ENCODE peak calls at places on chromosome 19, in seven cellular contexts. N is neuronal stem cell; S is CD8-positive, alpha-beta memory T cell; Y is Karpas-422; V is spleen; Q is ascending aorta; R is brain microvascular endothelial cell. A is an unnamed sample. For H3K27me3, the result is how much of the 10 kb centered on the place peaks cover.

GRCh38 chr19:8515317-8515716 is 1.4 kb upstream of the ZNF414 start:
- DNase-seq in Y (peak), V (peak), S (peak), Q (no peak), R (no peak), N (no peak), A (no peak)

GRCh38 chr19:38557205-38557799 is 60.5 kb downstream of the MAP4K1 start:
- DNase-seq in S (peak), V (peak), Q (no peak), N (no peak), Y (peak), R (no peak), A (no peak)

GRCh38 chr19:11061951-11062350 is 27.3 kb upstream of the LDLR start:
- DNase-seq in V (no peak), Y (no peak), N (no peak), Q (no peak), S (no peak), R (no peak), A (no peak)

GRCh38 chr19:42467437-42467760 is 24.7 kb upstream of the CXCL17 start:
- DNase-seq in Y (no peak), N (no peak), Q (no peak), R (no peak), V (no peak), S (no peak), A (no peak)

GRCh38 chr19:33749619-33750175 is 47.0 kb upstream of the KCTD15 start:
- DNase-seq in R (no peak), N (no peak), Q (no peak), V (no peak), S (no peak), Y (no peak), A (no peak)

GRCh38 chr19:3140667-3141038 is 4.8 kb downstream of the GNA15 start:
- DNase-seq in R (no peak), Q (no peak), N (no peak), S (no peak), Y (no peak), V (no peak), A (no peak)

GRCh38 chr19:39223703-39224279 is 19.7 kb upstream of the SYCN start:
- DNase-seq in Y (peak), V (no peak), S (no peak), N (peak), Q (no peak), R (peak), A (no peak)

GRCh38 chr19:4052993-4053422 is 13.7 kb downstream of the ZBTB7A start:
- DNase-seq in Y (no peak), R (no peak), S (no peak), V (no peak), Q (no peak), N (no peak), A (no peak)

GRCh38 chr19:37654833-37655688 is at the start of gene ZFP30:
- DNase-seq in S (peak), V (peak), Y (peak), N (peak), R (peak), Q (peak), A (peak)

GRCh38 chr19:55498246-55498645 is 10.0 kb downstream of the SSC5D start:
- DNase-seq in Q (no peak), N (no peak), V (no peak), S (no peak), R (no peak), Y (no peak), A (no peak)

GRCh38 chr19:7252364-7252763 is 41.9 kb downstream of the INSR start:
- DNase-seq in Y (no peak), Q (no peak), R (no peak), S (no peak), V (no peak), N (no peak), A (no peak)

GRCh38 chr19:19500975-19501644 is 14.2 kb downstream of the TSSK6 start:
- DNase-seq in R (no peak), Q (no peak), S (no peak), N (no peak), V (peak), Y (no peak), A (no peak)

GRCh38 chr19:44723952-44724319 is 24.6 kb upstream of the BCL3 start:
- DNase-seq in Y (peak), V (peak), S (peak), N (peak), Q (no peak), R (peak), A (peak)

GRCh38 chr19:55493052-55493649 is 4.9 kb downstream of the SSC5D start:
- DNase-seq in R (no peak), V (no peak), Q (no peak), S (no peak), N (no peak), Y (no peak), A (no peak)

GRCh38 chr19:16226878-16227836 is 29.4 kb downstream of the AP1M1 start:
- DNase-seq in V (no peak), Q (no peak), N (no peak), R (no peak), S (no peak), Y (no peak), A (no peak)

GRCh38 chr19:55370305-55370988 is at the start of gene IL11:
- DNase-seq in N (no peak), V (no peak), Y (no peak), S (no peak), R (peak), Q (no peak), A (peak)

GRCh38 chr19:4013886-4014540 is 6.5 kb downstream of the PIAS4 start:
- DNase-seq in Y (no peak), S (no peak), N (no peak), Q (no peak), R (no peak), V (no peak), A (no peak)

GRCh38 chr19:27745978-27746542 is 1466.9 kb downstream of the UQCRFS1 start:
- DNase-seq in N (no peak), S (no peak), Y (no peak), V (no peak), Q (no peak), R (no peak), A (no peak)

GRCh38 chr19:48835734-48836088 is 580 bp downstream of the HSD17B14 start:
- DNase-seq in R (peak), N (peak), S (peak), Y (peak), V (peak), Q (peak), A (peak)

GRCh38 chr19:32471095-32471494 is 65.5 kb downstream of the DPY19L3 start:
- DNase-seq in Q (no peak), V (no peak), Y (no peak), S (no peak), R (peak), N (no peak), A (no peak)

GRCh38 chr19:30791116-30791515 is 418.9 kb downstream of the ZNF536 start:
- DNase-seq in Q (no peak), S (no peak), R (no peak), V (no peak), Y (no peak), N (no peak), A (no peak)

GRCh38 chr19:3586124-3586626 is 897 bp downstream of the GIPC3 start:
- DNase-seq in V (no peak), R (no peak), Q (no peak), S (no peak), N (no peak), Y (peak), A (peak)

GRCh38 chr19:31548941-31549340 is 199.7 kb upstream of the TSHZ3 start:
- DNase-seq in S (no peak), Q (no peak), Y (peak), V (no peak), N (no peak), R (peak), A (no peak)

GRCh38 chr19:58381460-58382220 is 810 bp upstream of the ZNF837 start:
- DNase-seq in N (no peak), Q (no peak), Y (peak), V (peak), S (no peak), R (no peak), A (no peak)

GRCh38 chr19:5218963-5219530 is 121.6 kb downstream of the PTPRS start:
- DNase-seq in S (no peak), V (no peak), R (no peak), Y (no peak), N (no peak), Q (no peak), A (no peak)

GRCh38 chr19:9848060-9848459 is 12.9 kb downstream of the PIN1 start:
- DNase-seq in V (no peak), Q (no peak), N (no peak), R (no peak), Y (no peak), S (peak), A (no peak)

GRCh38 chr19:32351807-32352630 is 6.6 kb downstream of the ZNF507 start:
- DNase-seq in Y (no peak), R (peak), S (no peak), N (no peak), Q (no peak), V (no peak), A (no peak)

GRCh38 chr19:3849092-3849491 is 19.7 kb downstream of the ZFR2 start:
- DNase-seq in V (no peak), Y (peak), Q (no peak), R (no peak), N (no peak), S (peak), A (no peak)

GRCh38 chr19:30739394-30739793 is 367.2 kb downstream of the ZNF536 start:
- DNase-seq in R (no peak), Q (no peak), N (no peak), S (no peak), Y (no peak), V (no peak), A (no peak)

GRCh38 chr19:17601683-17602082 is 46.2 kb downstream of the COLGALT1 start:
- DNase-seq in N (no peak), R (no peak), Y (no peak), Q (no peak), V (no peak), S (no peak), A (no peak)
- H3K27me3 ChIP-seq in N (under half), R (under half), Y (under half), Q (under half), V (under half), S (under half), A (under half)

DNA sequence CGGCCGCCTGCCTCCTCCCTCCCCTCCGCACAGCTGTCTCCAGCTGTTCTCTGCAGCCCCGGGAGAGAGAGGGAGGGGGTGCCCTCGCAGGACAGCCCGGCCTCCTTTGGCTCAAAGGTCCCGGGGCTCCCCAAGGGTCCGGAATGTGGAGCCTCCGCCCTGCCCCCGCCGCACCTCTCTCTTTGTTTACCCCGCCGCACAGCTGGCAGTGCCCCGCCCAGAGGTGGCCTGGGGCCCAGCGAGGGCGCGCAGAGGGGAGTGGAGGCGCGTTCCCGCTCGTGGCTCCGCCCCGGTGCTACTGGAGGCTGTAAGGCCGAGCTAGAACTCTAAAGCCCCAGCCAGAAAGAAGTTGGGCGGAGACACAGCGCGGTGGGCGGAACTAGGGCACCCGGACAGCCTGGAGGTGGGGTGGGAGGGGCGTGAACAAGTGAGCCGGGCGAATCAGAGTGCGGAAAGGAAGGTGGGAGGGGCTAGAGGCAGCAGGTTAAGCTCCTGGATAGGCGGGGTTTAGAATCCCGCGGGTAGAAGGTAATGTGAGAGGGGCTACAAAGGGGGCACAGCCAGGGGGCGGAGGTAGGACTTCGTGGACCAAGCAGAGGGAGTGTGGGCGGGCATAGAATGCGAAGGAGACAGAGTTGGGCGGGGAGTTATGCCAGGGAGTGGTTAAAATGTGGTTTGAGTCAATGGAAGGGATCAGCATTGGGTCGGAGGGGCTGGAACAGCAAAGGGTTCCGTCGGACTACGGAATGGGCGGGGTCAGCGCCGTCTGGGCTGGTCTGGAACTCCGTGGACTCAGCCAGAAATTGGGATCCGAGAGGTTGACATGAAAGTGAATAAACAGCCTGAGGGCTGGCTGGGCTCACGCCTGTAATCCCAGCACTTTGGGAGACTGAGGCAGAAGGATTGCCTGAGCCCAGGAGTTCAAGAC is 2.8 kb downstream of the LTBP4 start:
- DNase-seq in Q (peak), N (peak), R (peak), S (peak), V (peak), Y (peak), A (peak)
- H3K27me3 ChIP-seq in Q (under half), N (under half), R (under half), S (under half), V (under half), Y (under half), A (under half)

GRCh38 chr19:13644648-13645047 is 119.7 kb upstream of the MRI1 start:
- DNase-seq in V (no peak), Y (peak), Q (no peak), N (no peak), R (no peak), S (no peak), A (no peak)
- H3K27me3 ChIP-seq in V (under half), Y (under half), Q (under half), N (under half), R (under half), S (under half), A (under half)

DNA sequence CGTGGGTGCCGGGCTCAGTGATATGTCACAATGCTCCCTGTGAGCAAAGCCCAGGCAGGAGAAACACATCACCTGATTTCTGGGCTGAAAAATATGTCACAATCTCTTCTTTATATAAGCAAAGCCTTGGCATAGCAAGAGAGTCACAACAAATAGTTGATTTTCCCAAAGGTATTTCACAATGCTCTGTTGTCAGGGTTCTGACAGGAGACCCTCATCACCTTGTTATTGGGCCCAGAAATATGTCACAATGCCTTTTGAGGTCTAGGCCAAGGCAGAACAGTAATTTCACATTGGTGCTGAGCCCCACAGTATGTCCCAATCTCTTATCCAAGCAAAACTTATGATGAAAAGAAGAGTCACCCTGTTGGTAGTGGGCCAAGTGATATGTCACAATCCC is 125.7 kb downstream of the ZNF675 start:
- DNase-seq in S (no peak), V (no peak), N (no peak), Y (no peak), Q (no peak), R (no peak), A (no peak)
- H3K27me3 ChIP-seq in S (under half), V (under half), N (under half), Y (under half), Q (under half), R (under half), A (under half)

DNA sequence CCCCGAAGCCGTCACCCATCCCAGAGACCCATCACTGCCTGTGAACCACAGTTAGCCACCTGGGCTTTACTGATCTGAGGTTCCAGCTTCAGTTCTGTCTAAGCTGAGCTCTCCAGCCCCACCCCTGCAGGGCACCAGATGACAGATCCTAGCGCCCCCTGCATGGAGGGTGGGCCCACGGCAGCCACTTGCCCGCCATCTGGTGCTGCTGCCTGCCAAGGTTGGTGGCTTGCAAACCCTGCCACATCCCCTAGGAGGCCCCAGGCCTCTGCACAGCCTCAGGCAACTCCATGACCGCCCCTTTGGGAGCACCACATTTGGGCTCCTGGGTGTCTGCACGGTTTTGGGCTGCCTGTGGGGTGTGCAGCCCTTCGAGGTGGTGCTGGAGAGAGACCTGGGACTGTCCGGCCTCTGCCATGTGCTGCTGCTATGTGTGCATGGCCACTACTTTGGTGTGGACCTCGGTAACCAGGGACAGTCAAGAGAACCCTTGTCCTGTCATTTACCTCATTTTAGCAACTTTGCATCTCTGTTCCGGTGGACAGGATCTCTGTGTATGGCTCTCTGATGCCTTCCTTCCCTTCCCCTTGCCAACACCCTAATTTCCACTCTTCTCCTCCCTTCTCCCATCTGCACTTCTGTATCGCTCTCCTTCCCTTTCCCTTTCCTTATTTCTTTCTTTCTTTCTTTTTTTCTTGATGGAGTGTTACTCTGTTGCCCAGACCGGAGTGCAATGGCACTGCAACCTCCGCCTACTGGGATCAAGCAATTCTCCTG is 17.4 kb upstream of the SDHAF1 start:
- DNase-seq in Y (peak), R (no peak), V (no peak), Q (no peak), S (no peak), N (no peak), A (no peak)
- H3K27me3 ChIP-seq in Y (under half), R (under half), V (under half), Q (under half), S (under half), N (under half), A (under half)

DNA sequence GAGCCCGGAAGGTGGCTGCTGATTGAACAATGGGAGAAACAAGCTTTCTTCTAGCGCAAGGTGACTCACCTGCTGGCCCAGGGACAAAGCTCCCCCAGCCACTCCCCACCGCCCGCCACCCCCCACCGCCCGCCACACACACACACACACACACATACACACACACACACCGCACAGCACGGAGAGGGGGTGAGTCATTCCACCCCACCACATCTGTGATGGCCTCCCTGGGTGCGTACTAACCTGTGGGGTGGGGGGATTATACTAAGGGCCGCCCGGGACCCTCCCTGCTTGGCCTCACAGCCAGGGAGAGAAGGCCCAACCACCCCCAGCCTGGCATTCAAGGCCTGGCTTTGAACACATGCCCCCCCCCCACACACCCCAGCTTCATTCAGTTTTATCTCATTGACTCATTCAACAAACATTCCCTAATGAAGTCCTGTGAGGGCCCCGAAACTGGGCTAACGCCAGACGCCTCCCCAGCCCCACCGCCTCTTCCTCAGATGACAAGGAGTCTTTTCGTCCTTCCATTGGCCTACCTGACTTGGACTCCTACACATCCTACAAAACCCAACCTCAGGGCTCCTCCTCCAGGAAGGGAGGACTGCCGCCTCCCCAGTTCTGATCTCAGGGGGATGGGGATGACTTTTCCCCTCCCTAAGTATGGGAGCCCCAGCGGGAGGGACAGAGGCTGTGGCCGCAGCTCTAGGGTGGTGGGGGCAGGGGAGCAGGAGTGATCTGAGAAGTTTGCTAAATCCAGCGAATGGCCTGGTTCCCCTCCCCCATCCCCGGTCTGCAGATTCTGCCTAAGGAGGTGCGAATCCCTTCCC is 5.8 kb upstream of the ONECUT3 start:
- DNase-seq in Y (no peak), Q (no peak), N (no peak), V (no peak), R (peak), S (no peak), A (peak)
- H3K27me3 ChIP-seq in Y (under half), Q (under half), N (half or more), V (under half), R (half or more), S (half or more), A (half or more)

GRCh38 chr19:46291829-46292228 is 5.0 kb upstream of the HIF3A start:
- DNase-seq in S (no peak), R (no peak), V (no peak), Q (no peak), N (no peak), Y (no peak), A (no peak)
- H3K27me3 ChIP-seq in S (under half), R (under half), V (under half), Q (under half), N (under half), Y (under half), A (under half)

GRCh38 chr19:29528946-29529645 is 3.3 kb downstream of the VSTM2B start:
- DNase-seq in V (peak), S (no peak), Y (no peak), N (peak), Q (no peak), R (no peak), A (no peak)

GRCh38 chr19:29527500-29528328 is 1.9 kb downstream of the VSTM2B start:
- DNase-seq in Y (no peak), R (no peak), Q (no peak), S (no peak), V (peak), N (no peak), A (no peak)

GRCh38 chr19:29526730-29527499 is 1.1 kb downstream of the VSTM2B start:
- DNase-seq in Q (no peak), V (peak), S (no peak), Y (no peak), N (peak), R (no peak), A (no peak)

GRCh38 chr19:29529646-29530548 is 4.1 kb downstream of the VSTM2B start:
- DNase-seq in N (peak), R (no peak), Y (no peak), S (no peak), V (peak), Q (no peak), A (no peak)

GRCh38 chr19:29528350-29528945 is 2.7 kb downstream of the VSTM2B start:
- DNase-seq in R (peak), Q (no peak), V (peak), Y (peak), N (peak), S (peak), A (no peak)
- H3K27me3 ChIP-seq in R (half or more), Q (under half), V (under half), Y (under half), N (half or more), S (under half), A (half or more)

A was measured in SJSA1.